ENCODE peak calls at places on chromosome 19, in four cellular contexts. N is lower lobe of right lung, C is left ventricle myocardium inferior, W is AG09319. O is an unnamed sample.

GRCh38 chr19:46967578-46968018 is 52.0 kb upstream of the NPAS1 start:
- DNase-seq in W (no peak), C (peak; percentile 88), N (peak; percentile 52), O (no peak)

GRCh38 chr19:14322889-14323463 is 58.3 kb upstream of the ADGRE5 start:
- DNase-seq in N (no peak), C (no peak), W (no peak), O (no peak)

GRCh38 chr19:45235485-45235884 is 9.7 kb downstream of the EXOC3L2 start:
- DNase-seq in N (no peak), W (no peak), C (no peak), O (no peak)

GRCh38 chr19:15101479-15102082 is 5.6 kb upstream of the SYDE1 start:
- DNase-seq in W (no peak), N (no peak), C (no peak), O (no peak)

GRCh38 chr19:54209748-54210494 is 9.3 kb downstream of the RPS9 start:
- DNase-seq in N (peak; percentile 92), C (peak; percentile 80), W (peak; percentile 93), O (peak; percentile 95)

GRCh38 chr19:5123646-5124045 is 154.7 kb downstream of the KDM4B start:
- DNase-seq in W (no peak), C (no peak), N (no peak), O (no peak)

GRCh38 chr19:55015126-55015525 is 22.9 kb downstream of the GP6 start:
- DNase-seq in W (no peak), N (no peak), C (no peak), O (no peak)

GRCh38 chr19:50496189-50497029 is 14.6 kb downstream of the JOSD2 start:
- DNase-seq in W (no peak), N (peak; percentile 36), C (peak; percentile 74), O (no peak)

GRCh38 chr19:56748443-56748842 is 76.9 kb upstream of the ZNF835 start:
- DNase-seq in W (no peak), N (no peak), C (no peak), O (no peak)

GRCh38 chr19:35213678-35214632 is 14.6 kb downstream of the FAM187B start:
- DNase-seq in W (no peak), C (peak; percentile 35), N (peak; percentile 56), O (peak; percentile 95)

GRCh38 chr19:49469828-49470614 is 4.0 kb upstream of the FLT3LG start:
- DNase-seq in C (no peak), W (no peak), N (no peak), O (peak; percentile 65)

GRCh38 chr19:19541572-19541971 is 3.5 kb downstream of the CILP2 start:
- DNase-seq in C (no peak), N (no peak), W (no peak), O (no peak)

GRCh38 chr19:50896591-50897190 is 14.5 kb downstream of the KLK4 start:
- DNase-seq in W (no peak), N (no peak), C (no peak), O (no peak)

GRCh38 chr19:50510700-50511068 is 307 bp downstream of the JOSD2 start:
- DNase-seq in C (no peak), W (no peak), N (no peak), O (no peak)

GRCh38 chr19:6551607-6552450 is 21.0 kb downstream of the TNFSF9 start:
- DNase-seq in C (no peak), W (no peak), N (peak; percentile 50), O (no peak)

GRCh38 chr19:29685326-29685725 is 20.1 kb downstream of the PLEKHF1 start:
- DNase-seq in N (no peak), C (no peak), W (no peak), O (no peak)

GRCh38 chr19:4379383-4380253 is 20.7 kb downstream of the SH3GL1 start:
- DNase-seq in N (peak; percentile 81), C (no peak), W (no peak), O (no peak)

GRCh38 chr19:49409441-49410029 is 13.7 kb downstream of the PTH2 start:
- DNase-seq in W (no peak), N (no peak), C (no peak), O (no peak)

GRCh38 chr19:7006305-7006704 is 14.9 kb downstream of the MBD3L2B start:
- DNase-seq in N (no peak), C (no peak), W (no peak), O (no peak)

GRCh38 chr19:330503-330902 is 14.1 kb downstream of the MIER2 start:
- DNase-seq in C (no peak), N (no peak), W (no peak), O (no peak)

GRCh38 chr19:5691930-5692784 is 2.1 kb downstream of the RPL36 start:
- DNase-seq in W (no peak), C (no peak), N (peak; percentile 46), O (no peak)

GRCh38 chr19:19817357-19817756 is 4.2 kb downstream of the ZNF506 start:
- DNase-seq in C (no peak), W (no peak), N (no peak), O (no peak)

GRCh38 chr19:19444694-19445155 is 39.2 kb downstream of the GATAD2A start:
- DNase-seq in N (no peak), C (no peak), W (no peak), O (peak; percentile 53)

GRCh38 chr19:1452802-1453524 is 3.0 kb downstream of the APC2 start:
- DNase-seq in N (no peak), W (no peak), C (no peak), O (no peak)

GRCh38 chr19:2044709-2045500 is 6.1 kb downstream of the MKNK2 start:
- DNase-seq in W (no peak), C (no peak), N (no peak), O (no peak)

GRCh38 chr19:4373601-4374441 is 26.5 kb downstream of the SH3GL1 start:
- DNase-seq in N (no peak), W (no peak), C (peak; percentile 55), O (peak; percentile 77)

GRCh38 chr19:24054044-24054935 is 32.7 kb upstream of the ZNF254 start:
- DNase-seq in C (no peak), N (no peak), W (peak; percentile 32), O (no peak)

GRCh38 chr19:39356647-39357046 is 14.4 kb downstream of the SAMD4B start:
- DNase-seq in C (no peak), W (no peak), N (no peak), O (no peak)
- TF ChIP-seq CTCF in C (no peak), W (no peak), N (no peak), O (no peak)

GRCh38 chr19:33303791-33304759 is 1.7 kb upstream of the CEBPA start:
- DNase-seq in C (no peak), N (no peak), W (no peak), O (no peak)

GRCh38 chr19:33306853-33307792 is 4.8 kb upstream of the CEBPA start:
- DNase-seq in N (no peak), C (no peak), W (no peak), O (no peak)

GRCh38 chr19:33306191-33306590 is 3.9 kb upstream of the CEBPA start:
- DNase-seq in W (no peak), C (no peak), N (no peak), O (no peak)

GRCh38 chr19:33302974-33303790 is 848 bp upstream of the CEBPA start:
- DNase-seq in W (no peak), C (peak; percentile 57), N (peak; percentile 79), O (no peak)

GRCh38 chr19:33304760-33305647 is 2.7 kb upstream of the CEBPA start:
- DNase-seq in W (no peak), N (peak; percentile 79), C (no peak), O (no peak)
- TF ChIP-seq CTCF in W (no peak), N (no peak), C (no peak), O (no peak)

DNA sequence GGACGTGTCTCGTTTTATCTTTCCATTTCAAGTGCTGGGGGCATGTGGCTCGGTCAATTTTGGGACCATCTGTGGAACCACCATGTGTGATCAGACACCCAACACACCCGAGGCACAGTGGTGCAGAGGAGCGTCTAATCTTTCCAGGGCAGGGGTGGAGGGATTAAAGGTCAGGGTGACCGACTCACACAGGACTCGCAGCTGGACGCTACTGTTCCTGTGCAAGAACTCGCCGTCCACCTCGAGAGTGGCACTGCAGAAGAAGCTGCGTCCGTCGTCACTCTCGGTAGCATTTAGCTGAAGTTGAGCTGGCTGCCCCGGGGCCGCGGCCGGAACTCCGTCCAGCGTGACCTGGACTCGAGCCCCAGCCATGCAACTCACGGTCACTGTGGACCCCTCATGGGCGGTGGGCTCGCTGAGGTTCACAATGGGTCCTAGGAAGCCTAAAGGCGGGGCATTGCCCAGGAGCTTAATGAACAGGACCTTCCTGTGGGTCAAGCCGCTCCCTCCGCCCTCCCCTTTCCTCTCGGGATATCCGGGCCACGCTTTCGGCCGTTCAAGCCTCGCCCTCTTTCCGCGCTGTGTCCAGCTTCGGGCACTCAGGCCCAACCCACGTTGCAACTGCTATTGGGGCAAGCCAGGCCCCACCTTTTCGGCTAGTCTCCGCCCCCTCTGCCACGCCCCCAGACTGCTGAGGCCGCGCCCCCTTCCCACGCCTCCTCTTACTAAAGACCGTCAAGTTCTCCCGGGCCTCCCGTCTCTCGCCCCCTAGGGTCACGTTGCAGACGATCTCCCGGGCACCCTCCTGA is 1.2 kb upstream of the RAVER1 start:
- DNase-seq in W (peak; percentile 85), C (peak; percentile 94), N (peak; percentile 96), O (no peak)
- TF ChIP-seq CTCF in W (peak; percentile 14), C (no peak), N (no peak), O (no peak)

DNA sequence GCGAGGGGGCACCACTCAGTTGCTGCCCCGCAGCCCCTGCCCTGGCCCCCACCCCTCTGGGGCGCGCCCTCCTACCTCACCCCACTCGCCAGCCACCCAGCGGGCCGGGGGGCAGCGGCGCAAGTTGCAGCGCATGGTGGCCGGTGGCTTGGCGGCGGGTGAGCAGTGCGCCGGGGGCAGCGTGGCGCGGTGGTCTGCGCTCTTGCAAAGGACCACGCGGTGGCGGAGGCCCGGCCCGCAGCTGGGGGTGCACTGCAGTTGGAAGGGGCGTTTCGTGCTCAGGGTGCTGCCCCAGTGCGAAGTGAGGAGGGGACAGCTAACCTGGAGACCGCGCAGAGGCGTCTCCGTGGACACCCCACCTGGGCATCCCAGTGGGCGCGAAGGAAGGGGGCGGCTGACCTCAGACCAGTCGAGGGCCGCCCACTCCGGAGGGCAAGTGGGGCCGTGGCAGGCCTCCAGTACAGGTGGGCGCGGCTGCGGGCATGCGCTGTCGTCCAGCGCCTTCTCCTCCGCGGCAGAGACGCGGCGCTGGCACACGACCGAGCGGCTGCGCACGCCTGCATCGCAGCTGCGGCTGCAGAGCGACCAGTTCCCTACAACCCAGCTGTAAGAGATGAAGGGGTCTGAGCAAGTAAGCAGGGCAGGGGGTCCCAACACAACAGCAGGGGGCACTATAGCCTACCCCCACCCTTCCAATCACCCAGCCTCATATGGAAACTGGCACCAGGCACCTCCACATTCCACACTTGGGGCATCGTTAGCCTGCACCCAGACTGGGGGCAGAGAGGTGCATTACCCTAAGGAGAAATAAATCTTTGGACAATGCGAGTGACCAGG is 8.0 kb upstream of the MYO1F start:
- DNase-seq in C (no peak), N (no peak), W (no peak), O (no peak)
- TF ChIP-seq CTCF in C (no peak), N (no peak), W (no peak), O (no peak)

DNA sequence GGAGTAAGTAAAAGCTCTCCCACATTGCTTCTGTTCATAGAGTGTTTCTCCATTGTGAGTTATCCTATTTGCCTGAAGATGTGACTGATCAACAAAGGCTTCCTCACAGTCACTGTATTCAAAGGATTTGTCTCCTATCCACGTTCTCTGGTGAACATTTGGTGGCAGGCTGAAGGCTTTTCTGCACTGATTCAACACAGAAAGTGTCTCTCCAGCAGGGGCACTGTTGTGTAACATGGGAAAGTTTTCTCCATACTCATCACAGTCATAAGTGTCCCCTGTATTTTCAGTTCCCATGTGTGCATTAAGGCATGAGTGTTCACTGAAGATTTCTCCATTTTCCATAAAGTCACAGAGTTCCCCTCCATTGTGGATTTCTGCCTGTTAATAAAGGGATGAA is 17.6 kb downstream of the ZNF121 start:
- DNase-seq in W (no peak), C (no peak), N (no peak), O (no peak)
- TF ChIP-seq CTCF in W (no peak), C (no peak), N (no peak), O (no peak)

GRCh38 chr19:18282021-18282787 is 782 bp upstream of the JUND start:
- DNase-seq in C (no peak), W (no peak), N (no peak), O (no peak)
- TF ChIP-seq CTCF in C (no peak), W (peak; percentile 10), N (no peak), O (peak; percentile 15)

O was measured in CD14-positive monocyte.